ENCODE peak calls at places on chromosomes 2 and 18, in four cellular contexts. O, K, H and G are unnamed samples. For H3K4me1, the result is how much of the 10 kb centered on the place peaks cover.

GRCh38 chr2:41907716-41908328 is 140.0 kb upstream of the PKDCC start:
- DNase-seq in K (no peak), H (no peak), O (no peak), G (no peak)

GRCh38 chr2:237697586-237698337 is 70.4 kb downstream of the LRRFIP1 start:
- DNase-seq in H (no peak), K (no peak), O (no peak), G (no peak)

GRCh38 chr2:11077411-11077810 is 77.9 kb upstream of the SLC66A3 start:
- DNase-seq in O (no peak), H (no peak), K (no peak), G (peak)

GRCh38 chr18:23283933-23284430 is 148.7 kb downstream of the CABLES1 start:
- DNase-seq in H (peak), O (peak), K (no peak), G (peak)

GRCh38 chr2:2691419-2691818 is 360.3 kb upstream of the MYT1L start:
- DNase-seq in H (no peak), O (no peak), K (no peak), G (no peak)

GRCh38 chr2:110755494-110756078 is 23.2 kb downstream of the ACOXL start:
- DNase-seq in O (no peak), H (no peak), K (peak), G (no peak)

GRCh38 chr2:65349863-65350262 is 82.5 kb downstream of the SPRED2 start:
- DNase-seq in K (peak), H (peak), O (no peak), G (no peak)

GRCh38 chr2:105104208-105104731 is 66.4 kb downstream of the MRPS9 start:
- DNase-seq in H (no peak), O (no peak), K (no peak), G (no peak)

GRCh38 chr2:223760838-223761502 is 76.4 kb downstream of the AP1S3 start:
- DNase-seq in K (peak), H (peak), O (peak), G (no peak)

DNA sequence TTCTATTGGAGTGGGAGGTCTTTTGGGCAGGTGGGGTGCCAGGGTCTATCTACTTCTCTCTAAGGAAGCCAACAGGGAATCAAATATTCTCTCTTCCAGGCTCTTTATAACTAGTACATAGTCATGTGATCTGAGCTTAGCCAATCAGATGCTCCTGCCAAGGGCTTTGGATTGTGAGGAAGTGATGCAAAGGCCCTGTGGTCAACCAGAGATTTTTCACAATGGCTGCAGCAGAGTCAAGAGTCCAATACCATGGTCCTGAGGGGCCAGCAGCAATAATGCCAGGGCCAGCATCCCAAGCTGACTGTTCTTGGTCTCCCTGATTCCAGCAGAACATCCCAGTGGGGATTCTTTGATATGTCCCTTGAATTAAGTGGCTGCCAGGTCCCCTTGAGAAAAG is 8.4 kb upstream of the C2orf72 start:
- DNase-seq in O (no peak), K (no peak), H (no peak), G (no peak)
- TF ChIP-seq RAD21 in O (no peak), K (no peak), H (no peak), G (no peak)

GRCh38 chr2:16256601-16257000 is 316.3 kb downstream of the MYCN start:
- DNase-seq in K (no peak), O (no peak), H (no peak), G (no peak)
- H3K4me1 ChIP-seq in K (under half), O (under half), H (under half), G (under half)

DNA sequence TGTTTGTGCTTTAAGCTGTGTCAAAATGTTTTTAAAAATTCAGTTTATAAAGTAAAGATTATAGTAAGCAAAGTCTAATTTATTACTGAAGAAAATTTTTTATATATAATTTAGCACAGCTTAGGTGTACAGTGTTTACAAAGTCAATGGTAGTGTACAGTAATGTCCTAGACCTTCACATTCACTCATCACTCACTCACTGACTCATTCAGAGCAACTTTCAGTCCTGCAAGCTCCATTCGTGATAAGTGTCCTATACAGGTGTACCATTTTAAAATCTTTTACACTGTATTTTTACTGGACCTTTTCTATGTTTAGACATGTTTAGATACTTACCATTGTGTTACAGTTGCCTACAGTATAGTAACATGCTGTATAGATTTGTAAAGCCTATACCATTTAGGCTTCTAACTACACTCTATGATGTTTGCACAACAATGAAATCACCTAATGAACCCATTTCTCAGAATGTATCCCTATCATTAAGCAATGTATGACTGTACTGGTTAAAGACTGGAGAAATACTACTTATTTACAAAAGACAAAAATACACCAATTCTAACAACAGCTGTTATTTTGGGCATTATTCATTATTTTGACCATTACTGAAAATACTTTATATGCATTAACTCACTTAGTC is 95.1 kb downstream of the STRN start:
- DNase-seq in H (no peak), K (no peak), O (no peak), G (no peak)
- TF ChIP-seq TCF12 in H (no peak), K (no peak), O (no peak), G (no peak)

GRCh38 chr2:150620860-150621259 is 133.4 kb upstream of the RND3 start:
- DNase-seq in K (no peak), O (no peak), H (no peak), G (no peak)

GRCh38 chr2:150621800-150622199 is 134.3 kb upstream of the RND3 start:
- DNase-seq in H (no peak), K (no peak), O (no peak), G (no peak)

GRCh38 chr2:150618215-150618905 is 130.9 kb upstream of the RND3 start:
- DNase-seq in K (no peak), O (no peak), H (no peak), G (no peak)

GRCh38 chr2:150619607-150620330 is 132.3 kb upstream of the RND3 start:
- DNase-seq in H (no peak), O (no peak), K (no peak), G (no peak)

DNA sequence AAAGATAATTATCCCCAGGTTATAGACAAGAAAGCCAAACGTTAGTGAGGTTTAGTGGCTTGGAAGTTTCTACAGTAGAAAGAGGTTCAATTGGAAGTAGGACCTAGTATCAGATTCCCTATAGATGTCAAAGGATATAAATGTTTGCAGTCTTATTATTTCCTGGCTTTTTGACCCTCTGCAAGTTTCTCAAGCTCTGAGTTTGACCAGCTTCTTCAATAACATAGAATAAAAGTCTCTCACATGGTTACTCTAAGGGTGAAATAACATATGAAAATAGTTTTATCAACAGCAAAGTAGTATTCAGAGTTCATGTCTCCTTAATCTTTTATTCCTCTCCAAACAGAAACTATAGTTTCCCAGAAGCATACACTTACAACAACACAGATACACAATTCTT is 132.9 kb upstream of the RND3 start:
- DNase-seq in O (no peak), K (no peak), H (no peak), G (no peak)
- TF ChIP-seq RAD21 in O (no peak), K (no peak), H (no peak), G (no peak)